ENCODE peak calls at places on chromosome 6, in seven cellular contexts. J is adrenal gland, Y is suprapubic skin, N is HCT116, L is heart left ventricle, Z is prostate gland, I is breast epithelium. K is an unnamed sample.

GRCh38 chr6:93731306-93731705 is 311.9 kb upstream of the EPHA7 start:
- DNase-seq in J (no peak), Y (no peak), N (no peak), L (no peak), Z (no peak), I (no peak), K (no peak)

GRCh38 chr6:166615059-166615770 is 11.8 kb downstream of the RPS6KA2 start:
- DNase-seq in J (no peak), Y (no peak), N (no peak), L (peak), Z (no peak), I (no peak), K (no peak)

GRCh38 chr6:105608711-105609374 is 206.0 kb upstream of the PREP start:
- DNase-seq in J (no peak), Y (no peak), N (no peak), L (no peak), Z (no peak), I (no peak), K (no peak)

GRCh38 chr6:111872521-111873177 is 603 bp downstream of the FYN start:
- DNase-seq in J (peak), Y (peak), N (no peak), L (peak), Z (no peak), I (no peak), K (peak)

GRCh38 chr6:99471638-99472037 is 43.6 kb downstream of the USP45 start:
- DNase-seq in J (no peak), Y (no peak), N (no peak), L (no peak), Z (no peak), I (no peak), K (no peak)

GRCh38 chr6:167932468-167933276 is 64.8 kb upstream of the KIF25 start:
- DNase-seq in J (no peak), Y (no peak), N (no peak), L (no peak), Z (no peak), I (peak), K (no peak)

GRCh38 chr6:85482206-85483040 is 32.5 kb downstream of the NT5E start:
- DNase-seq in J (no peak), Y (no peak), N (no peak), L (no peak), Z (no peak), I (no peak), K (no peak)

GRCh38 chr6:6940031-6940664 is 167.6 kb upstream of the RREB1 start:
- DNase-seq in J (no peak), Y (no peak), N (no peak), L (no peak), Z (no peak), I (no peak), K (no peak)

GRCh38 chr6:21595265-21595950 is 1.9 kb downstream of the SOX4 start:
- DNase-seq in J (peak), Y (no peak), N (no peak), L (peak), Z (peak), I (peak), K (peak)

GRCh38 chr6:93918258-93918657 is 498.9 kb upstream of the EPHA7 start:
- DNase-seq in J (no peak), Y (no peak), N (no peak), L (no peak), Z (no peak), I (no peak), K (no peak)

GRCh38 chr6:47665112-47665511 is 33.3 kb upstream of the ADGRF4 start:
- DNase-seq in J (no peak), Y (no peak), N (peak), L (no peak), Z (no peak), I (no peak), K (no peak)

GRCh38 chr6:155089746-155090145 is 94.6 kb downstream of the TIAM2 start:
- DNase-seq in J (no peak), Y (no peak), N (no peak), L (no peak), Z (no peak), I (no peak), K (no peak)

GRCh38 chr6:144710207-144710606 is 425.1 kb downstream of the UTRN start:
- DNase-seq in J (no peak), Y (no peak), N (no peak), L (no peak), Z (no peak), I (peak), K (no peak)

GRCh38 chr6:28553986-28554881 is 28.6 kb downstream of the GPX5 start:
- DNase-seq in J (peak), Y (no peak), N (no peak), L (no peak), Z (no peak), I (no peak), K (peak)

GRCh38 chr6:92779758-92780157 is 639.6 kb downstream of the EPHA7 start:
- DNase-seq in J (peak), Y (no peak), N (no peak), L (peak), Z (peak), I (no peak), K (peak)

GRCh38 chr6:67336014-67336413 is 1299.1 kb upstream of the ADGRB3 start:
- DNase-seq in J (no peak), Y (no peak), N (no peak), L (no peak), Z (no peak), I (no peak), K (no peak)

GRCh38 chr6:87444362-87444761 is 28.4 kb upstream of the SLC35A1 start:
- DNase-seq in J (no peak), Y (no peak), N (no peak), L (no peak), Z (no peak), I (no peak), K (no peak)

GRCh38 chr6:138814179-138814834 is 18.4 kb downstream of the ECT2L start:
- DNase-seq in J (no peak), Y (no peak), N (no peak), L (no peak), Z (no peak), I (no peak), K (no peak)

GRCh38 chr6:119445666-119446622 is 96.4 kb upstream of the MAN1A1 start:
- DNase-seq in J (no peak), Y (no peak), N (no peak), L (no peak), Z (no peak), I (no peak), K (no peak)

GRCh38 chr6:154923199-154923869 is 71.8 kb upstream of the TIAM2 start:
- DNase-seq in J (no peak), Y (peak), N (no peak), L (no peak), Z (no peak), I (no peak), K (no peak)

GRCh38 chr6:158413028-158413427 is 100.8 kb downstream of the TULP4 start:
- DNase-seq in J (no peak), Y (no peak), N (no peak), L (no peak), Z (no peak), I (no peak), K (no peak)

GRCh38 chr6:13357551-13358075 is 29.3 kb upstream of the TBC1D7 start:
- DNase-seq in J (no peak), Y (no peak), N (no peak), L (no peak), Z (no peak), I (no peak), K (no peak)

GRCh38 chr6:71419217-71419953 is 130.8 kb downstream of the OGFRL1 start:
- DNase-seq in J (no peak), Y (no peak), N (no peak), L (no peak), Z (no peak), I (no peak), K (peak)

GRCh38 chr6:143680157-143680556 is 2.4 kb downstream of the PHACTR2 start:
- DNase-seq in J (no peak), Y (no peak), N (no peak), L (no peak), Z (no peak), I (no peak), K (no peak)

GRCh38 chr6:73927421-73927820 is 231.4 kb downstream of the CD109 start:
- DNase-seq in J (no peak), Y (no peak), N (no peak), L (no peak), Z (no peak), I (no peak), K (no peak)

GRCh38 chr6:56804996-56805395 is 149.9 kb upstream of the BEND6 start:
- DNase-seq in J (no peak), Y (no peak), N (no peak), L (no peak), Z (no peak), I (no peak), K (no peak)

GRCh38 chr6:137081997-137082396 is 37.2 kb upstream of the IL20RA start:
- DNase-seq in J (no peak), Y (no peak), N (no peak), L (no peak), Z (no peak), I (no peak), K (no peak)

GRCh38 chr6:119227377-119227776 is 122.2 kb downstream of the MAN1A1 start:
- DNase-seq in J (no peak), Y (no peak), N (no peak), L (no peak), Z (no peak), I (no peak), K (no peak)

GRCh38 chr6:105163186-105163585 is 16.6 kb downstream of the POPDC3 start:
- DNase-seq in J (no peak), Y (no peak), N (no peak), L (no peak), Z (no peak), I (no peak), K (no peak)

GRCh38 chr6:74534485-74535211 is 671.2 kb downstream of the COL12A1 start:
- DNase-seq in J (no peak), Y (no peak), N (peak), L (no peak), Z (no peak), I (no peak), K (no peak)

GRCh38 chr6:6332240-6332639 is 11.8 kb upstream of the F13A1 start:
- DNase-seq in J (no peak), Y (no peak), N (no peak), L (no peak), Z (no peak), I (no peak), K (no peak)

DNA sequence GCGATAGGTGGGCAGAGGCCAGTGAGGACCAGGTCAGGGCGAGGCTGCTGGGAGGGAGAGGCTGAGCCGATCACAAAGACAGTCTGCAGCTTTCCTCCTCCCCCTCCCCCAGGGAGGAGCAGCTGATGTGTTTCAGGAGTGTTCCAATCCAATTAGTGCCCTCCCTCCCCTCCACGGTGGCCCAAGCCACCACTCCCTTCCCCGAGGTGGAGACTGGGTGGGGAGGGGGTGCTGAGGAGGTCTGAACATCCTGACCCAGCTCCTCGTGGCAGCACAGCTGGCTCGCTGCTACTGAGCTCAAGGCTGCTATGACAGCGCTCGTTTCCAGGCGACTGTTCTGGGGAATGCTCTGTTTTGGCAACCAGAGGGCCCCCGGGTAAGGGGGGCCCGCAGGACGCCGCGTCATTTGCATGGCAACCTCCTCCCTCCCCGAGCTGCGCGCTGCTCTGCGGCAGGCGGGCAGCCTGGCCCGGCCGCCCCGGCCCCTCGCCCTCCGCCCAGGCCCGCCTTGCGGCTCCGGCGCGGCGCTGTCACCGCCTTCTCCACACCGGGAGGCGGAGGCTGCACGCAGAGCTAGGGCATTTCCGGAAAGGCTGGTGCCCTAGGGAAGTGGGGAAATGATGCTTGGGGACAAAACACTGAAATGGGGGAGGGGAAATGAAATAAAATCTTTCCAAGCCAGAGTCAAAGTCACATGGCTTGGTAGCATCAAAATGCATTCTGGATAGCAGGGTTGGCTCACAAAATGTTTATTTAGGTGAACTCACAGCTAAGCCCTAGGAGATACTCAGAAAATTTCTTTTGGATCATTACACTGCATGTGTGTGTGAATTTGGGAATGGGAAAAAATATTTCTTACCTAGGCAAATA is 67.4 kb upstream of the PIM1 start:
- DNase-seq in J (peak), Y (peak), N (peak), L (peak), Z (peak), I (peak), K (peak)
- TF ChIP-seq POLR2A in J (no peak), Y (no peak), N (no peak), L (peak), Z (peak), I (no peak), K (peak)

GRCh38 chr6:128479048-128479666 is 41.2 kb downstream of the PTPRK start:
- DNase-seq in J (no peak), Y (no peak), N (no peak), L (no peak), Z (no peak), I (no peak), K (no peak)

GRCh38 chr6:128474481-128474880 is 45.9 kb downstream of the PTPRK start:
- DNase-seq in J (no peak), Y (no peak), N (no peak), L (no peak), Z (no peak), I (no peak), K (no peak)

GRCh38 chr6:128478230-128479047 is 42.0 kb downstream of the PTPRK start:
- DNase-seq in J (no peak), Y (no peak), N (no peak), L (no peak), Z (no peak), I (no peak), K (no peak)

GRCh38 chr6:128471907-128472306 is 48.5 kb downstream of the PTPRK start:
- DNase-seq in J (no peak), Y (no peak), N (no peak), L (no peak), Z (no peak), I (no peak), K (no peak)

GRCh38 chr6:128474933-128475332 is 45.5 kb downstream of the PTPRK start:
- DNase-seq in J (no peak), Y (no peak), N (no peak), L (no peak), Z (no peak), I (no peak), K (no peak)
- H3K27ac ChIP-seq in J (no peak), Y (no peak), N (no peak), L (no peak), Z (no peak), I (no peak), K (no peak)

GRCh38 chr6:33075568-33076405 is at the start of gene HLA-DPB1:
- DNase-seq in J (no peak), Y (no peak), N (peak), L (no peak), Z (no peak), I (no peak), K (no peak)
- TF ChIP-seq POLR2A in J (peak), Y (no peak), N (no peak), L (no peak), Z (peak), I (no peak), K (no peak)

DNA sequence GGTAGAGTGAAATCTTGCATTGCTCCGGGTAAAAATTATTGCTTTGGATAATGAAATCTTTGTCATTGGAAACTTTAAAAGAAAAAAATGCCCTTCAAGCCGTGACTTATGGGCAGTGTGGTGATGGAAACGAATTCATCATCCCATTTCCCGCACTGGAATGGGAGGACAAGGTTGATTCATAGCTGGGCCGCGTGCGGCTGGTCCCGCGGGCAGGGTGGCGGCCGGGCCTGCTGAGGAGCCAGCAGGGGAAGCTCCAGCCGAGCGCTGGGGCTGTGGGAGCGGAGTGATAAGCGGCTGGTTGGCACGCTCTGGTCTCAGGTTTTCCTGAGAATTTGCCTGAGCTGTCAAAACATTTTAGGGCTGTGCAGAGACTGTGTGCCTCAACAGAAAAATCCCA is 351.7 kb downstream of the CDC5L start:
- DNase-seq in J (no peak), Y (no peak), N (no peak), L (no peak), Z (no peak), I (no peak), K (no peak)
- H3K27ac ChIP-seq in J (no peak), Y (no peak), N (no peak), L (no peak), Z (peak), I (no peak), K (no peak)

GRCh38 chr6:38040254-38040653 is 220.7 kb downstream of the ZFAND3 start:
- DNase-seq in J (no peak), Y (no peak), N (no peak), L (no peak), Z (no peak), I (no peak), K (no peak)
- TF ChIP-seq POLR2A in J (no peak), Y (no peak), N (no peak), L (no peak), Z (no peak), I (no peak), K (no peak)

DNA sequence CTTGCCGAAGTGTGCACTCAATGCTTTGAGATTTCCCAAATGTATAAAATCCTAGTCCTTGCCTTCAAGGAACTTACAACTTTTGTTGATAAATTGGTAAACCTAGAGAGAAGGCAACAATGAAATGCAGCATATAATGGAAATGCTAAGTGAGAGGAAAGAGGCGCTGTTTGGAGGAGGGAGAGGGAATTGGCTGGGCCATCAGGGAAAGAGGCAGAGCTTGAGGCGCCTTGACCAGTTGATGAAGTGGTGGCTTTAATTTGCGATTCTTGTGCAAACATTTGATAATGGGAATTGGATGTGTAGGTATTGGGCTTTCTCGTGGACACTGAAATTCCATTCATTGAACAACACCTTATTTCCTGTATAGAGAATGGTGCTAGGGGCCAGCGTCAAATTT is 1.9 kb upstream of the CDYL start:
- DNase-seq in J (no peak), Y (no peak), N (no peak), L (no peak), Z (no peak), I (no peak), K (no peak)
- H3K27ac ChIP-seq in J (no peak), Y (no peak), N (no peak), L (no peak), Z (no peak), I (peak), K (no peak)

GRCh38 chr6:132814716-132815570 is 574 bp downstream of the RPS12 start:
- DNase-seq in J (peak), Y (no peak), N (no peak), L (peak), Z (no peak), I (no peak), K (peak)
- TF ChIP-seq POLR2A in J (no peak), Y (no peak), N (no peak), L (no peak), Z (no peak), I (no peak), K (no peak)

DNA sequence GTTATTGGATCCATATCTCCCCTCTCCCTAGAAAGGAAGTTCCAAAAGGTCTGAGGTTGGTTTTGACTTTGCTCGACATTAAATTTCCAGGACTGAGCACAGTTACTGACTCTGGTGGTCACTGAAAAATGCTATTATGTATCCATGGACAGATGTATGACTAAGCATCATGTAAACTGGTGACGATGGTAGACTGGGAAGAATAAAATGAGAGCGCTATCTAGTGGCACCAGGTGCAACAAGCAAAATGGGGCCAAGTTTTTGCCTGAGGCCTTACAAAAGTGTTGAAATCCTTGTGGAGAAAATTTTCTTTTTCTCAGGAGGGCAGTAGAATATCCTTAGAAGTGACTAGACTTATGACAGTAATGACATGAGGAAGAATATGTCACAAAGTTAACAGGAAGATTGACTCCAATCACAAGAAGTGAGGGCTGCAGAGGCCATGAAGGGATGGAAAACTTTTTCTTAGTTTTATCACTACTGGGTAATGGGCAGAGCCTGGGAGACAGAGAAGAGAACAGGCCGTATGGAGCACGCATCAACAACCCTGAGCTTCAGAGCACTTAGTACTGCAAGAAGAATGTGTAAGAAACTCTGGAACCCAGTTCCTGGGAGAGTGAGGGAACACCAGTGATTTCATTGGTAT is 88.9 kb upstream of the ELOVL5 start:
- DNase-seq in J (peak), Y (no peak), N (peak), L (no peak), Z (peak), I (no peak), K (peak)
- H3K27ac ChIP-seq in J (no peak), Y (no peak), N (no peak), L (no peak), Z (no peak), I (no peak), K (no peak)